ENCODE peak calls at places on chromosomes 1 and 21, in seven cellular contexts. X, T, Q, N, L, W and F are unnamed samples.

GRCh38 chr1:193850745-193851144 is 664.3 kb upstream of the B3GALT2 start:
- DNase-seq in N (no peak), T (no peak), L (no peak), W (no peak), X (no peak), Q (no peak), F (no peak)

GRCh38 chr1:1082239-1083180 is 8.4 kb upstream of the RNF223 start:
- DNase-seq in L (no peak), Q (no peak), N (no peak), T (no peak), X (peak), W (no peak), F (peak)

GRCh38 chr1:119285482-119285881 is 83.1 kb upstream of the HAO2 start:
- DNase-seq in L (no peak), N (no peak), W (no peak), T (no peak), Q (no peak), X (no peak), F (no peak)

GRCh38 chr1:216750031-216750627 is 26.9 kb upstream of the ESRRG start:
- DNase-seq in X (peak), Q (peak), N (no peak), T (no peak), W (no peak), L (no peak), F (peak)

GRCh38 chr1:52002038-52002917 is 11.8 kb upstream of the RAB3B start:
- DNase-seq in N (peak), W (peak), L (peak), Q (peak), T (peak), X (peak), F (peak)

GRCh38 chr1:183840140-183840539 is 35.2 kb downstream of the RGL1 start:
- DNase-seq in Q (no peak), N (peak), W (no peak), L (no peak), T (no peak), X (no peak), F (no peak)

GRCh38 chr1:102296116-102296515 is 299.4 kb upstream of the OLFM3 start:
- DNase-seq in N (no peak), L (no peak), W (no peak), T (no peak), Q (no peak), X (no peak), F (no peak)

GRCh38 chr1:42913426-42914091 is 45.1 kb downstream of the SLC2A1 start:
- DNase-seq in X (peak), W (peak), T (peak), Q (peak), N (peak), L (peak), F (peak)

GRCh38 chr1:86184401-86184800 is 27.8 kb upstream of the COL24A1 start:
- DNase-seq in Q (no peak), X (no peak), N (no peak), L (no peak), W (no peak), T (no peak), F (no peak)

GRCh38 chr1:209769956-209770355 is 14.1 kb downstream of the TRAF3IP3 start:
- DNase-seq in X (no peak), N (no peak), W (no peak), T (no peak), L (no peak), Q (no peak), F (no peak)

GRCh38 chr1:28537457-28538199 is 15.3 kb upstream of the TRNAU1AP start:
- DNase-seq in Q (no peak), T (no peak), X (no peak), L (no peak), W (no peak), N (no peak), F (peak)

GRCh38 chr1:93625582-93626327 is 55.9 kb downstream of the BCAR3 start:
- DNase-seq in W (no peak), L (no peak), Q (no peak), T (no peak), N (no peak), X (no peak), F (peak)

GRCh38 chr1:11671205-11671543 is 7.2 kb downstream of the FBXO6 start:
- DNase-seq in T (no peak), Q (no peak), W (no peak), L (no peak), X (no peak), N (no peak), F (no peak)

GRCh38 chr1:39295901-39296300 is 91.4 kb downstream of the MACF1 start:
- DNase-seq in N (no peak), W (no peak), Q (no peak), T (no peak), L (no peak), X (no peak), F (no peak)

GRCh38 chr1:15428815-15429435 is 9.3 kb upstream of the CTRC start:
- DNase-seq in Q (no peak), T (no peak), X (no peak), L (no peak), N (no peak), W (no peak), F (peak)

GRCh38 chr1:3369437-3370076 is 84.9 kb upstream of the ARHGEF16 start:
- DNase-seq in T (no peak), Q (no peak), W (no peak), X (no peak), L (no peak), N (no peak), F (no peak)

DNA sequence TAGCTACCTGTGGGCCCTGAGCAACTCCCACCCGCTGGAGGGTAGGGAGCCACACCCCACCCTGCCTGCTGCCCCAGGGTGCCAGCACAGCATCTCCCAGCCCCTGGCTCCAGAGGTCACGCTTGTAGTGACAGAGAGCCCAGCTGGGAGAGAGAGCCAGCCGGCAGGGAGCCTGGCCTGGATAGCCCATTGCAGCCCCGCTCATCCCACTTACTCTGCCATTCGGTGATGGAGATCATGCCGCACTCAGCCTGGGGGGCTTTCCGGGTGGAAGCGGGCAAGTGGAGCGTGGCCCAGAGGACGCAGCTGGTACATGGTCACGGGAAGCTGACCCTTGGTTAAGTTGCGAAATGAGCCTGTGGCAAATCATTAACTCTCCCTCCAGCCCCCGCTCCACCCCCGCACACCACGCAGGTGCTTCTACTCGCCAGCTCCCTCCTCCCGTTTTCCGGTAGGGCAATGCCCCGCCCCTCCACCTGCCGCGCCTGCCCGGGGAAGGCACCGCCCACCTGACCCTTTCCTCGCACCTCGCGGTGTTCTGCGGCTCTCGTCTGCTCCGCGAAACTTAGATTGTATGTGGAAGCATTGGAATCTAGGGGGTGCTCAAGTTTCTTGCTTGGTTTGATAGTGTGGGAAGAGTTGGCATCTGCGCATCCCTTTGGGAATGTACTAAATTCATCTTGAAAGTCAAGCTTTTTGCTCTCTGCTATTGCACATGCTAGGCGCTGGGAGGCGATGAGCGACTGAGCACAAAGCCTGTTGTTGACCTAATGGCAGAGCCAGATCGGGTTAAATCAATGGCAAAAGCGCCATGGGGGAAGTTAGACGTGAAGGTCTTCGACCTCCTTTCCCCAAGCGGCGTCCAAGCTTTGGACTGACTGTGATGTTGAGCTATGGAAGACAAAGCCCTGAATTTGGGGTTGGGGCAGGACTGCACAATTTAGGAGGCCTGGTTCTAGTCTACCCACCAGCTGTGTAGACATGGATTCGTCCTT is at the start of gene GOLT1A:
- DNase-seq in T (peak), L (peak), Q (peak), N (peak), X (peak), W (peak), F (peak)
- TF ChIP-seq REST in T (peak), L (no peak), Q (peak), N (no peak), X (no peak), W (no peak), F (no peak)

DNA sequence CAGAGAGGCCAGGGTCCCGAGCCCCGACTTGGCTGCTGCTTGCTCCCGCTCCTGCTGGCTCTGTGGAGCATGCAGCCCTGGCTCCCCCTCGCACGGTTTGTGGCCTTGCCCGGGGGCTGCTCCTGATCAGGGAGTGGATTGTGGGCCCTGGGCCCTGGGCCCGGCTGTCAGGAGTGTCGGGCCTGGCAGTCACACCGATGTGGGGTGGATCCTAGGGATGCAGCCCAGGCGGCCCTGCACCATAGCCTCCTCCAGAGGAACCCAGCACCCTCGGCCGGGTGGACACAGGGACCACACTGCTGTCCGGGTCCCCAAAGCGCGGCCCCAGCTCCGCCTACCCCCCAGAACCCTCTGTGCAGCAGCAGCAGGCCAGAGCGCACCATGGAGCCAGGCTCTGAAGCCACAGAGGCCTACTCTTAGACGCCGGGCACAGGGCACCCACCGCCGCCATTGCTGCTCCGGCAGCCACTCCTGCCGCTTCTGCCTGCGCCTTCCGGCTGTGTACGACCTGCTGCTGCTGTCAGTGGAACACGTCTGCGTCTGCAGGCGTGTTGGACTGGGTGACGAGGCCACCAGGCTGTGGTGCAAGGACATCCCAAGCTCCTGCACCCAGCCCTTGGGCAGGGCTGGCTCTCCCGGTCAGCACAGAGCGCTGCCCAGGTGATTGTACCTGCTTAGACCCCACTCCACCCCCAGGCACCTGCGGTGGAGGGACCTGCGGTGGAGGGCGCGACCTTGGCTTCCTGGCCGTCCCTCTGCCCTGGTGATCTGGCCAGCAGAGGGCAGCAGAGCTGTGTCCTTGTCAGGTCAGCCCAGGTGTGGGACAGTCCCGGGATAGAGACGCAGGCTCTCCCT is 9.6 kb downstream of the SLX9 start:
- DNase-seq in W (peak), L (no peak), Q (peak), T (peak), X (peak), N (peak), F (peak)
- H3K4me2 ChIP-seq in W (no peak), L (no peak), Q (no peak), T (peak), X (no peak), N (no peak), F (no peak)

DNA sequence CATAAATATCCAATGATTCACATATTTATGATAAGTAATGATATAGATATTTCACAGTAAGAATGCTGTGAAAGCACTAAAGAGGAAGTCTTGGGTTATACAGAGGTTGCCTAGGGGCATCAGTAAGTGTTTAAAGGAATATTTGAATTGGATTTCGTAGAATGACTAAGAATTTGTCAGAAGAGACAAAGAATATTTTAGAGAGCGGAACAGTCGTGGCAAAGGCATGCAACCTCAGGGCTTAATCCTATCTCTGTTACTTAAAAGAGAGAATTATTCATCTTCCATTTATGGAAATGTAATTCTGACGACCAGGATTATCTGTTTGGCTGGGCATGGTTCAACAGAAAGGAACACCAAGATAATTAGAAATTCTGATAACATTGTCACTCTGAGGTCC is 171.9 kb upstream of the NR5A2 start:
- DNase-seq in N (peak), W (no peak), Q (no peak), X (no peak), T (peak), L (no peak), F (no peak)
- TF ChIP-seq REST in N (no peak), W (no peak), Q (no peak), X (no peak), T (no peak), L (no peak), F (no peak)

DNA sequence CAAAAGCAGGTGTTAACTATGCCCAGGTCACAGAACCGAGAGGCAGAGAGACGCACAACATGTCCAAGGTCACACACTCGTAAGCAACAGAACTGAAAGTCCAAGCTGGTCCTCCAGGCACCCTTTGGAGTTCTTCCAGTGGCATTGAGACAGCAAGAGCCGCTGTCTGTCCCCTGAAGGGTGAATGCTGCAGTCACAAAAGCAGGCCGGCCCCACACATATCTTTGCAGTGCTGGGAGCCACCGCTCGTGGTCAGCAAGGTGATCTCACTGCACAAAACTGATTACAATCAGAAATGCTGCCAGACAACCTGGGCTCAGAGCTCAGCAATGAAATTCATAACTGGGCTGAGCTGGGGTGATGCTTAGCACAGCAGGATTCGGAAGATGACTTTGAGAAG is 47.4 kb upstream of the RAB4A start:
- DNase-seq in W (no peak), X (no peak), L (no peak), Q (peak), N (no peak), T (no peak), F (peak)
- H3K4me2 ChIP-seq in W (no peak), X (no peak), L (no peak), Q (peak), N (no peak), T (peak), F (no peak)

DNA sequence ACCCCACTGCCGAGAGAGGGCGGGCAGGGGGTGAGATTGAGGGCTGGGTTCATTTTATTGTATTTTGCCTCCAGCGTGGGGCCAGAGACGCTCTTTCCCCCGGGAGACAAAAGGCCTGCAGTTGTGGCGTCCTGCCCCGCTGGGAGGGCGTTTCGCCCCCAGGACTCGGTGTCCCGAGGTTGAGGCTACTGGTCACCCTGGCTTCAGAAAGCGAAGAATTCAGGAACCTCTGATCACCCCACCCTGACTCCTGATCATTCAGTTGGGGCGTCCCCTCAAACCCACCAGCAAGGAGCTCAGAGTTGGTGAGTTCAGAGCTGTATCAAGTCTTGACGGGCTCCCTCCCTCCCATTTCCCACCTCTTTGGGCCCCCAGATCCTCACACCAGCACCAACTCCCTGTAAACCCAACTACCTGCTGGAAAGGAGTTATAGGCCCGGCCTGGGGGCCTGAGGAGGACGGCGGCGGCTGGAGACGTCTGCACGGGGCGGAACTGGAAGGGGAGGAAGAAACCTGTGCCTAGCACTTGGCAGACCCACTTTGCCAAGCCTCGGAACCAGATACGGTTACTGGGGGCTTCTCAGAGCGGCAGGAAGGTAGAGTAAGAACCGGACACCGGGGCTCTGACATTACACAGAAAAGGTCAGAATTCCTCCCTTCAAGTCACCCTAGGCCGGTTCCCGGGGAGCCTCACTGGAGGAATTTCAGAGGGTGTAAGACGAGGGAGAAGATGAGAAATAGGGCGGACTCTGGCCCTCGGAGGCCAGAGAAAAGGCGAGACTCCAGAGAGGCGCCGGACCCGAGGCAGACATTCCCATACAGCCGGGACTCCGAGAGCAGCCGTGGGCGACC is 761 bp upstream of the PAX7 start:
- DNase-seq in Q (no peak), X (peak), L (no peak), N (no peak), W (no peak), T (no peak), F (no peak)
- TF ChIP-seq REST in Q (no peak), X (no peak), L (no peak), N (no peak), W (no peak), T (no peak), F (no peak)

DNA sequence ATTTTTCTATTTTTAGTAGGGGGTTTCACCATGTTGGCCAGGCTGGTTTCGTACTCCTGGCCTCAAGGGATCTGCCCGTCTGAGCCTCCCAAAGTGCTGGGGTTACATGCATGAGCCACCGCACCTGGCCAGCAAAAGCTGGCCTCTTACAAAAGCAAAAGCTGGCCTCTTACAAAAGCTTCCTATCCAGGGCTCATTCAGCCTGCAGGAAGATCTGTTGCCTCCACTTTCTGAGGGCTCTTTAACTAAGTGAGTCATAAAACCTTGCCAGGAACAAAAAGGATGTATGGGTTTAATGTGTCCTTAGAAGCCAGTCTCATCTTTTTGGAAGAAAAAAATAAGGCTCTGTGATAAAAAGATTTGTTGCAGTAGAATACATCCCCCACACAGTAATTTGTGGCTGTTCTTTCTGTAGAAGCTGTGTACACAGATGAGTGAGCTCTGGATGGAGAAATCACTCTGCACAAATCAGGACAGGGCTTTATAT is 15.0 kb downstream of the HTR1D start:
- DNase-seq in Q (no peak), T (no peak), N (no peak), L (no peak), X (no peak), W (no peak), F (no peak)
- H3K4me2 ChIP-seq in Q (no peak), T (peak), N (no peak), L (no peak), X (no peak), W (no peak), F (peak)